ENCODE peak calls at places on chromosomes 16 and 17, in eight cellular contexts. X is brain microvascular endothelial cell, B is mammary epithelial cell, E is body of pancreas, Z is PC-9, I is GM12864, W is cardiac fibroblast, A is mesendoderm. N is an unnamed sample.

GRCh38 chr16:69057400-69058378 is 47.8 kb upstream of the HAS3 start:
- DNase-seq in B (peak; percentile 89), W (peak; percentile 78), Z (peak; percentile 48), A (no peak), X (peak; percentile 87), I (no peak), E (peak; percentile 66), N (peak; percentile 91)

GRCh38 chr17:12613566-12613965 is 52.1 kb upstream of the MYOCD start:
- DNase-seq in I (no peak), B (no peak), Z (no peak), E (no peak), W (peak; percentile 35), A (peak; percentile 59), X (peak; percentile 86), N (peak; percentile 47)

GRCh38 chr16:78444-79145 is 570 bp downstream of the MPG start:
- DNase-seq in E (peak; percentile 40), B (no peak), W (peak; percentile 67), I (no peak), X (no peak), A (no peak), Z (no peak), N (peak; percentile 69)

GRCh38 chr16:78593352-78593751 is 493.9 kb downstream of the WWOX start:
- DNase-seq in I (no peak), A (no peak), E (no peak), Z (no peak), X (no peak), W (no peak), B (no peak), N (no peak)

GRCh38 chr17:64599187-64599676 is 62.9 kb downstream of the SMURF2 start:
- DNase-seq in W (no peak), I (peak; percentile 8), X (no peak), E (peak; percentile 5), B (no peak), Z (no peak), A (no peak), N (no peak)

GRCh38 chr17:38701504-38702165 is 3.4 kb upstream of the MLLT6 start:
- DNase-seq in B (peak; percentile 57), A (peak; percentile 54), I (peak; percentile 86), X (no peak), W (peak; percentile 26), E (peak; percentile 54), Z (no peak), N (peak; percentile 41)

GRCh38 chr17:45782889-45783592 is 1.1 kb upstream of the CRHR1 start:
- DNase-seq in A (peak; percentile 48), Z (no peak), B (no peak), I (no peak), X (no peak), E (no peak), W (no peak), N (no peak)

GRCh38 chr16:69410285-69410990 is 14.0 kb upstream of the CYB5B start:
- DNase-seq in W (peak; percentile 80), B (peak; percentile 80), I (no peak), A (no peak), E (no peak), Z (no peak), X (peak; percentile 32), N (peak; percentile 86)

GRCh38 chr16:67154578-67155304 is 3.9 kb upstream of the B3GNT9 start:
- DNase-seq in X (no peak), E (no peak), A (no peak), I (no peak), W (no peak), Z (no peak), B (no peak), N (no peak)

GRCh38 chr16:84618428-84619102 is 687 bp upstream of the COTL1 start:
- DNase-seq in A (peak; percentile 98), Z (peak; percentile 86), I (no peak), E (peak; percentile 59), X (peak; percentile 94), B (peak; percentile 93), W (peak; percentile 94), N (peak; percentile 97)

GRCh38 chr17:44362964-44363612 is 565 bp downstream of the FAM171A2 start:
- DNase-seq in W (no peak), Z (no peak), B (no peak), X (no peak), E (no peak), A (no peak), I (no peak), N (no peak)

GRCh38 chr16:79623076-79623475 is 22.5 kb upstream of the MAF start:
- DNase-seq in I (no peak), Z (no peak), A (no peak), B (no peak), X (no peak), W (no peak), E (no peak), N (no peak)

GRCh38 chr16:81284995-81285600 is 29.7 kb upstream of the GAN start:
- DNase-seq in A (no peak), B (no peak), I (no peak), E (no peak), W (no peak), Z (no peak), X (no peak), N (no peak)

GRCh38 chr16:50334106-50334975 is 34.4 kb downstream of the BRD7 start:
- DNase-seq in Z (no peak), E (no peak), X (no peak), B (no peak), A (no peak), I (no peak), W (no peak), N (no peak)

GRCh38 chr17:80265205-80266068 is 4.8 kb downstream of the RNF213 start:
- DNase-seq in E (no peak), A (no peak), Z (no peak), B (no peak), X (no peak), W (no peak), I (peak; percentile 78), N (no peak)

GRCh38 chr16:18039931-18040330 is 296.6 kb downstream of the NPIPA8 start:
- DNase-seq in B (no peak), A (peak; percentile 17), Z (no peak), E (no peak), X (no peak), I (no peak), W (no peak), N (no peak)

DNA sequence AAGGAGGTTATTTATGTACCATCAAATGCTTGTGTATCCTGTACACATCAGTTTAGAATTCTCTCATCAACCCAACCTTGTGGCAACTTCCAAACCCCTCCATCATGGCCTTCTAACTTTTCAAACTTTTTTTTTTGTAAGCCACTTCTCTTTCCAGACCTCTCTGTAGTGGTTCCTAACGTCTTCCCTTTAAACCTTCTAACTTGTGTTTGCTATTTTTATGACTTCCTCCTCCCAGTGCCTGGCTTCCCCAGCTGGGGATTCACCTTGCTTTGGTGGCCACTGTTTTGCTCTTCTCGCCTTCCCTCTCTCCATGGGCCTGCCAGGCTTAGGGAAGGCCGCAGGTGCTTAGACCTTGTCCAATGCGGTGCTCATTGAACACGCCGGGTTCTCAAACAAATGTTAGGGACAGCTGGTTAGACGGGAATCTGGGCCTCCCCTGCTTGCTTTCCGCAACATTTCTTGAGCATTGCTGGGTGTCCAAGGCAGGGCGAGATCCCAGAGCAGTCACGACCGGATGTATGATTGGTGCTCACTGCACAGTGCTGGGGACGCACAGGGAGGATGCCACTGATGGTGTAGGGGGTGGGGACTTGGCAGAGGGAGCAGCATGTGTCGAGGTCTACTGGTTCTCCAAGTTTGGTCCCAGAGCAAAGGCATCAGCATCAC is 1.1 kb upstream of the XYLT2 start:
- DNase-seq in A (no peak), X (no peak), I (no peak), Z (no peak), W (no peak), B (no peak), E (no peak), N (no peak)
- H3K4me3 ChIP-seq in A (no peak overlapping the region), X (no peak overlapping the region), I (no peak overlapping the region), Z (peak overlapping the region; percentile 61), W (no peak overlapping the region), B (no peak overlapping the region), E (no peak overlapping the region), N (no peak overlapping the region)

DNA sequence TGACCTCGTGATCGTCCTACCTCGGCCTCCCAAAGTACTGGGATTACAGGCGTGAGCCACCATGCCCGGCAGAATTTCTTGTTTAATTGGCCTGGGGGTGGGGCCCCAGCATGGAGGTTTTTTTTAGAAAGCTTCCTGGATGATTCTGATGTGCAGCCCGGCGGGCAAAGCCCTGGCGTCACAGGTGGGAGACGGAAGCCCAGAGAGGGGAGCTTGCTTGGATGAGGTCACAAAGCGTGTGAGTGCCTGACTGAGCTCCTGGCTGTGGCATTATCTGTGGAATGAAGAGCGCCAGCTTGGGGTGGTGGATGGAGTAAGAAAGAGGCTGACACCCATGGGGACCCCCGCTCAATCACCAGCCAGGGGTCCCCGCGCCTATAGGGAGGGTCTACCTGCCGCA is 4.1 kb downstream of the VASN start:
- DNase-seq in I (no peak), X (no peak), W (no peak), E (no peak), A (no peak), Z (peak; percentile 71), B (no peak), N (peak; percentile 73)
- H3K4me3 ChIP-seq in I (no peak overlapping the region), X (no peak overlapping the region), W (peak overlapping the region; percentile 21), E (no peak overlapping the region), A (no peak overlapping the region), Z (no peak overlapping the region), B (no peak overlapping the region), N (peak overlapping the region; percentile 62)

DNA sequence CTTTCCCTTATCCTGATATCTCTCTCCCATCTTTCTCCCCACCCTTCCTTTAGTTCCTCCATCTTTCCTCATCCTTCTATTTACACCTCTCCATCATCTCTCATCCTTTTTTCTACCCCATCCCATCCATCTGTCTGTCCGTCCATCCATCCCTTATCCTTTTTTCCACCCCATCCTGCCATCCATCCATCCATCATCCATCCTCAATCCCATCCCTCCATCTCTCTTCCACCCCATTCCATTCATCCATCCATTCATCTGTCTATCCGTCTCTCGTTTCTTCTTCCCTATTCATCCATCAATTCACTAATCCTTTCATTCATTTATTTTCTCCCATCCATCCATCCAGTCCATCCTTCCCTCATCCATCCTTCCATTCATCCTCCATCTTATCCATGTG is 68.1 kb downstream of the ABCC6 start:
- DNase-seq in I (no peak), W (no peak), B (no peak), E (no peak), Z (no peak), A (no peak), X (no peak), N (no peak)
- H3K4me3 ChIP-seq in I (no peak overlapping the region), W (no peak overlapping the region), B (no peak overlapping the region), E (no peak overlapping the region), Z (no peak overlapping the region), A (no peak overlapping the region), X (no peak overlapping the region), N (no peak overlapping the region)

GRCh38 chr16:56774009-56774408 is 44.1 kb downstream of the NUP93 start:
- DNase-seq in X (no peak), B (no peak), W (no peak), E (no peak), A (no peak), I (no peak), Z (no peak), N (no peak)

GRCh38 chr16:56777533-56777932 is 47.6 kb downstream of the NUP93 start:
- DNase-seq in W (no peak), Z (no peak), E (no peak), A (no peak), B (no peak), X (no peak), I (no peak), N (no peak)

GRCh38 chr16:56773531-56773930 is 43.6 kb downstream of the NUP93 start:
- DNase-seq in A (no peak), I (no peak), X (no peak), B (no peak), E (peak; percentile 14), W (no peak), Z (no peak), N (no peak)

GRCh38 chr16:56775162-56775561 is 45.2 kb downstream of the NUP93 start:
- DNase-seq in W (no peak), I (no peak), E (no peak), A (no peak), Z (no peak), X (no peak), B (no peak), N (no peak)

GRCh38 chr16:56776562-56776961 is 46.6 kb downstream of the NUP93 start:
- DNase-seq in Z (no peak), B (no peak), A (no peak), X (no peak), E (peak; percentile 58), W (peak; percentile 76), I (no peak), N (peak; percentile 79)
- H3K4me3 ChIP-seq in Z (no peak overlapping the region), B (no peak overlapping the region), A (no peak overlapping the region), X (no peak overlapping the region), E (no peak overlapping the region), W (no peak overlapping the region), I (no peak overlapping the region), N (no peak overlapping the region)

N was measured in fibroblast of the aortic adventitia.